ENCODE peak calls at places on chromosome 20, in seven cellular contexts. One of them, this sample, is unnamed.
A peak's percentile ranks its signal among the peaks of the same experiment; 100 is the strongest.

GRCh38 chr20:10521836-10522235 is 86.7 kb downstream of the SLX4IP start:
- DNase-seq in trophoblast cell: no peak
- DNase-seq in CD8-positive, alpha-beta memory T cell: no peak
- DNase-seq in left ventricle myocardium inferior: no peak
- DNase-seq in mammary epithelial cell: no peak
- DNase-seq in neuronal stem cell: no peak
- DNase-seq in upper lobe of left lung: no peak
- DNase-seq in this sample: no peak

GRCh38 chr20:17611540-17612286 is 41.8 kb downstream of the DSTN start:
- DNase-seq in trophoblast cell: peak; percentile 58
- DNase-seq in mammary epithelial cell: peak; percentile 70
- DNase-seq in upper lobe of left lung: no peak
- DNase-seq in CD8-positive, alpha-beta memory T cell: no peak
- DNase-seq in left ventricle myocardium inferior: no peak
- DNase-seq in neuronal stem cell: no peak
- DNase-seq in this sample: no peak

GRCh38 chr20:45905505-45906079 is 6.4 kb downstream of the PLTP start:
- DNase-seq in neuronal stem cell: no peak
- DNase-seq in trophoblast cell: peak; percentile 98
- DNase-seq in upper lobe of left lung: no peak
- DNase-seq in mammary epithelial cell: peak; percentile 92
- DNase-seq in left ventricle myocardium inferior: no peak
- DNase-seq in CD8-positive, alpha-beta memory T cell: no peak
- DNase-seq in this sample: no peak

GRCh38 chr20:14710941-14711340 is 373.5 kb upstream of the FLRT3 start:
- DNase-seq in CD8-positive, alpha-beta memory T cell: no peak
- DNase-seq in neuronal stem cell: no peak
- DNase-seq in mammary epithelial cell: peak; percentile 65
- DNase-seq in upper lobe of left lung: no peak
- DNase-seq in left ventricle myocardium inferior: no peak
- DNase-seq in trophoblast cell: peak; percentile 10
- DNase-seq in this sample: no peak

GRCh38 chr20:23399568-23400241 is 21.6 kb downstream of the NAPB start:
- DNase-seq in neuronal stem cell: no peak
- DNase-seq in trophoblast cell: peak; percentile 20
- DNase-seq in CD8-positive, alpha-beta memory T cell: no peak
- DNase-seq in mammary epithelial cell: peak; percentile 23
- DNase-seq in left ventricle myocardium inferior: no peak
- DNase-seq in upper lobe of left lung: peak; percentile 59
- DNase-seq in this sample: no peak

GRCh38 chr20:58891076-58891685 is 38.7 kb downstream of the GNAS start:
- DNase-seq in left ventricle myocardium inferior: peak; percentile 86
- DNase-seq in upper lobe of left lung: peak; percentile 82
- DNase-seq in neuronal stem cell: peak; percentile 85
- DNase-seq in mammary epithelial cell: peak; percentile 61
- DNase-seq in trophoblast cell: peak; percentile 71
- DNase-seq in CD8-positive, alpha-beta memory T cell: peak; percentile 69
- DNase-seq in this sample: peak; percentile 81

GRCh38 chr20:6381887-6382286 is 259.1 kb upstream of the FERMT1 start:
- DNase-seq in upper lobe of left lung: no peak
- DNase-seq in mammary epithelial cell: peak; percentile 8
- DNase-seq in neuronal stem cell: peak; percentile 20
- DNase-seq in trophoblast cell: peak; percentile 32
- DNase-seq in CD8-positive, alpha-beta memory T cell: no peak
- DNase-seq in left ventricle myocardium inferior: no peak
- DNase-seq in this sample: no peak

GRCh38 chr20:10642859-10643559 is 30.8 kb downstream of the JAG1 start:
- DNase-seq in upper lobe of left lung: no peak
- DNase-seq in mammary epithelial cell: no peak
- DNase-seq in trophoblast cell: no peak
- DNase-seq in CD8-positive, alpha-beta memory T cell: no peak
- DNase-seq in left ventricle myocardium inferior: no peak
- DNase-seq in neuronal stem cell: no peak
- DNase-seq in this sample: no peak

GRCh38 chr20:44187763-44188709 is 1.0 kb upstream of the JPH2 start:
- DNase-seq in neuronal stem cell: no peak
- DNase-seq in CD8-positive, alpha-beta memory T cell: no peak
- DNase-seq in left ventricle myocardium inferior: no peak
- DNase-seq in trophoblast cell: no peak
- DNase-seq in upper lobe of left lung: no peak
- DNase-seq in mammary epithelial cell: peak; percentile 27
- DNase-seq in this sample: no peak

GRCh38 chr20:869606-870005 is 36.1 kb downstream of the FAM110A start:
- DNase-seq in neuronal stem cell: no peak
- DNase-seq in mammary epithelial cell: no peak
- DNase-seq in upper lobe of left lung: no peak
- DNase-seq in CD8-positive, alpha-beta memory T cell: no peak
- DNase-seq in left ventricle myocardium inferior: no peak
- DNase-seq in trophoblast cell: no peak
- DNase-seq in this sample: no peak

GRCh38 chr20:17946572-17947473 is 21.8 kb downstream of the SNX5 start:
- DNase-seq in neuronal stem cell: no peak
- DNase-seq in trophoblast cell: no peak
- DNase-seq in mammary epithelial cell: no peak
- DNase-seq in CD8-positive, alpha-beta memory T cell: no peak
- DNase-seq in upper lobe of left lung: no peak
- DNase-seq in left ventricle myocardium inferior: no peak
- DNase-seq in this sample: no peak

GRCh38 chr20:17536944-17537444 is 5.8 kb upstream of the BFSP1 start:
- DNase-seq in trophoblast cell: peak; percentile 88
- DNase-seq in upper lobe of left lung: peak; percentile 77
- DNase-seq in mammary epithelial cell: peak; percentile 66
- DNase-seq in CD8-positive, alpha-beta memory T cell: peak; percentile 49
- DNase-seq in neuronal stem cell: peak; percentile 56
- DNase-seq in left ventricle myocardium inferior: peak; percentile 48
- DNase-seq in this sample: peak; percentile 67

GRCh38 chr20:11403711-11404110 is 514.0 kb upstream of the BTBD3 start:
- DNase-seq in CD8-positive, alpha-beta memory T cell: no peak
- DNase-seq in neuronal stem cell: no peak
- DNase-seq in upper lobe of left lung: no peak
- DNase-seq in mammary epithelial cell: no peak
- DNase-seq in trophoblast cell: no peak
- DNase-seq in left ventricle myocardium inferior: no peak
- DNase-seq in this sample: no peak

GRCh38 chr20:45318948-45319347 is 10.8 kb upstream of the MATN4 start:
- DNase-seq in left ventricle myocardium inferior: no peak
- DNase-seq in trophoblast cell: no peak
- DNase-seq in upper lobe of left lung: no peak
- DNase-seq in neuronal stem cell: no peak
- DNase-seq in CD8-positive, alpha-beta memory T cell: no peak
- DNase-seq in mammary epithelial cell: no peak
- DNase-seq in this sample: no peak

GRCh38 chr20:13261460-13262301 is 40.6 kb downstream of the ISM1 start:
- DNase-seq in left ventricle myocardium inferior: peak; percentile 44
- DNase-seq in CD8-positive, alpha-beta memory T cell: peak; percentile 31
- DNase-seq in mammary epithelial cell: peak; percentile 36
- DNase-seq in upper lobe of left lung: peak; percentile 42
- DNase-seq in trophoblast cell: peak; percentile 67
- DNase-seq in neuronal stem cell: peak; percentile 30
- DNase-seq in this sample: peak; percentile 69

GRCh38 chr20:22810030-22810429 is 225.1 kb upstream of the SSTR4 start:
- DNase-seq in neuronal stem cell: no peak
- DNase-seq in upper lobe of left lung: no peak
- DNase-seq in mammary epithelial cell: no peak
- DNase-seq in left ventricle myocardium inferior: no peak
- DNase-seq in CD8-positive, alpha-beta memory T cell: no peak
- DNase-seq in trophoblast cell: no peak
- DNase-seq in this sample: no peak

GRCh38 chr20:47982574-47983360 is 197.5 kb upstream of the SULF2 start:
- DNase-seq in left ventricle myocardium inferior: no peak
- DNase-seq in neuronal stem cell: no peak
- DNase-seq in trophoblast cell: no peak
- DNase-seq in CD8-positive, alpha-beta memory T cell: no peak
- DNase-seq in upper lobe of left lung: no peak
- DNase-seq in mammary epithelial cell: no peak
- DNase-seq in this sample: no peak

GRCh38 chr20:3461191-3461874 is 9.5 kb upstream of the ATRN start:
- DNase-seq in CD8-positive, alpha-beta memory T cell: no peak
- DNase-seq in mammary epithelial cell: no peak
- DNase-seq in left ventricle myocardium inferior: no peak
- DNase-seq in neuronal stem cell: no peak
- DNase-seq in upper lobe of left lung: no peak
- DNase-seq in trophoblast cell: no peak
- DNase-seq in this sample: no peak

DNA sequence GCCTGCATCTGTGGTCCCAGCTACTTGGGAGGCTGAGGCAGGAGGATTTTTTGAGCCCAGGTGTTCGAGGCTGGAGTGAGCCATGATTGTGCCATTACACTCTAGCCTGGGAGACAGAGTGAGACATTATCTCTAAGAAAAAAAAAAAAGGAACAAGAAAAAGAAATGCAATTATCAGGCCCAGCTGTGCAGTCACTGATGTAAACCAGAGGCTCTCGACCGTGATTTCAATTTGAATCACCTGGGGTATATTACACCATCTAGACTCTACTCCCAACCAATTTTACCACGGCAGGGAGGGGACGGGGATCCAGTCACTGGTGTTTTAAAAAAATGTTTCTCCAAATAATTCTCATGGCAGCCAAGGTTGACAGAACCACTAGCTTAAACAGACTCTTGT is 48.8 kb upstream of the NKX2-2 start:
- DNase-seq in neuronal stem cell: no peak
- DNase-seq in mammary epithelial cell: no peak
- DNase-seq in trophoblast cell: no peak
- DNase-seq in left ventricle myocardium inferior: no peak
- DNase-seq in CD8-positive, alpha-beta memory T cell: no peak
- DNase-seq in upper lobe of left lung: no peak
- DNase-seq in this sample: no peak
- H3K27me3 ChIP-seq in neuronal stem cell: no peaks in the 10 kb centered on the region
- H3K27me3 ChIP-seq in mammary epithelial cell: peaks cover 3% of the 10 kb centered on the region
- H3K27me3 ChIP-seq in trophoblast cell: no peaks in the 10 kb centered on the region
- H3K27me3 ChIP-seq in left ventricle myocardium inferior: peaks cover 95% of the 10 kb centered on the region
- H3K27me3 ChIP-seq in CD8-positive, alpha-beta memory T cell: no peaks in the 10 kb centered on the region
- H3K27me3 ChIP-seq in upper lobe of left lung: no peaks in the 10 kb centered on the region
- H3K27me3 ChIP-seq in this sample: no peaks in the 10 kb centered on the region

DNA sequence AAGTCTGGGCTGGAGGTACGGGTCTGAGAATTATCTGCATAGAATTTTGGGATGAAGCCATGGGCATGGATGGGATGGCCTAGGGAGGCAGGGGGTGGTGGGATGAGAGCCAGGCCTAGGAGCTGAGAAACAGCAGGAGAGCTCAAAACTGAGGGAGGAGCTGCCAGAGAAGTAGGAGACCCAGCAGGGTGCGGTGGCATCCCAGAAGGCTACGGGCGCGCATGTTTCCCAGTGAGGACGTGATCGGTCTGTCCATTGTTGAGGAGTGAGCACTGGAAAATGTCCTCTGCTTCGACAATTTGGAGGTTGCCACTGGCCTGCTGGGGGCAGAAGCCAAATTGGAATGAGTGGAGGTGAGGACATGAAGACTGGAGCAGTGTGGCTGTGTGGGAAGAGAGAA is 14.5 kb upstream of the MROH8 start:
- DNase-seq in upper lobe of left lung: no peak
- DNase-seq in trophoblast cell: no peak
- DNase-seq in CD8-positive, alpha-beta memory T cell: no peak
- DNase-seq in neuronal stem cell: no peak
- DNase-seq in mammary epithelial cell: no peak
- DNase-seq in left ventricle myocardium inferior: no peak
- DNase-seq in this sample: no peak
- H3K4me1 ChIP-seq in upper lobe of left lung: peaks cover 44% of the 10 kb centered on the region
- H3K4me1 ChIP-seq in trophoblast cell: peaks cover 5% of the 10 kb centered on the region
- H3K4me1 ChIP-seq in CD8-positive, alpha-beta memory T cell: peaks cover 54% of the 10 kb centered on the region
- H3K4me1 ChIP-seq in neuronal stem cell: no peaks in the 10 kb centered on the region
- H3K4me1 ChIP-seq in mammary epithelial cell: peaks cover 3% of the 10 kb centered on the region
- H3K4me1 ChIP-seq in left ventricle myocardium inferior: peaks cover 57% of the 10 kb centered on the region
- H3K4me1 ChIP-seq in this sample: peaks cover 46% of the 10 kb centered on the region

GRCh38 chr20:56627122-56628014 is 1.7 kb upstream of the TFAP2C start:
- DNase-seq in mammary epithelial cell: no peak
- DNase-seq in upper lobe of left lung: no peak
- DNase-seq in left ventricle myocardium inferior: no peak
- DNase-seq in neuronal stem cell: no peak
- DNase-seq in trophoblast cell: no peak
- DNase-seq in CD8-positive, alpha-beta memory T cell: no peak
- DNase-seq in this sample: no peak

GRCh38 chr20:56626367-56627121 is 2.6 kb upstream of the TFAP2C start:
- DNase-seq in CD8-positive, alpha-beta memory T cell: no peak
- DNase-seq in neuronal stem cell: peak; percentile 71
- DNase-seq in trophoblast cell: peak; percentile 79
- DNase-seq in left ventricle myocardium inferior: no peak
- DNase-seq in upper lobe of left lung: no peak
- DNase-seq in mammary epithelial cell: no peak
- DNase-seq in this sample: no peak

GRCh38 chr20:56628015-56628872 is 862 bp upstream of the TFAP2C start:
- DNase-seq in upper lobe of left lung: peak; percentile 28
- DNase-seq in left ventricle myocardium inferior: no peak
- DNase-seq in trophoblast cell: peak; percentile 62
- DNase-seq in CD8-positive, alpha-beta memory T cell: no peak
- DNase-seq in neuronal stem cell: no peak
- DNase-seq in mammary epithelial cell: no peak
- DNase-seq in this sample: no peak

GRCh38 chr20:56625837-56626236 is 3.3 kb upstream of the TFAP2C start:
- DNase-seq in CD8-positive, alpha-beta memory T cell: no peak
- DNase-seq in left ventricle myocardium inferior: no peak
- DNase-seq in mammary epithelial cell: no peak
- DNase-seq in trophoblast cell: no peak
- DNase-seq in upper lobe of left lung: no peak
- DNase-seq in neuronal stem cell: no peak
- DNase-seq in this sample: no peak

GRCh38 chr20:56624786-56625681 is 4.1 kb upstream of the TFAP2C start:
- DNase-seq in left ventricle myocardium inferior: no peak
- DNase-seq in mammary epithelial cell: no peak
- DNase-seq in neuronal stem cell: no peak
- DNase-seq in upper lobe of left lung: no peak
- DNase-seq in trophoblast cell: no peak
- DNase-seq in CD8-positive, alpha-beta memory T cell: no peak
- DNase-seq in this sample: no peak
- H3K27me3 ChIP-seq in left ventricle myocardium inferior: peaks cover 96% of the 10 kb centered on the region
- H3K27me3 ChIP-seq in mammary epithelial cell: peaks cover 2% of the 10 kb centered on the region
- H3K27me3 ChIP-seq in neuronal stem cell: peaks cover 47% of the 10 kb centered on the region
- H3K27me3 ChIP-seq in upper lobe of left lung: no peaks in the 10 kb centered on the region
- H3K27me3 ChIP-seq in trophoblast cell: peaks cover 5% of the 10 kb centered on the region
- H3K27me3 ChIP-seq in CD8-positive, alpha-beta memory T cell: peaks cover 15% of the 10 kb centered on the region
- H3K27me3 ChIP-seq in this sample: peaks cover 10% of the 10 kb centered on the region

DNA sequence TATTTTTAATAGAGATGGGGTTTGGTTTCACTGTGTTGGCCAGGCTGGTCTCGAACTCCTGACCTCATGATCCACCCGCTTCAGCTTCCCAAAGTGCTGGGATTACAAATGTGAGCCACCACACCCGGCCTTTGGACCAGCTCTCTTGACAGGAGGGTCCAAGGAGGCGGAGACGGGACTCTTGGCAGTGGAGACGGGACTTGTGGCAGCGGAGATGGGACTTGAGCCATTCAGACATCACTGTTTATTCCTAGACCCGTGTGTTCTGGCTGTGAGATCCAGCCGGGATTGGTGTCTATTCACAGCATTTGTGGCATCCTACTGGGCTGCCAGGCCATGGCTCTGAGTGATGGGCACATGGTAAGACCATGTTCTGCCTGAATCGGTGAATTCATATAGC is 25.6 kb downstream of the PRPF6 start:
- DNase-seq in trophoblast cell: no peak
- DNase-seq in CD8-positive, alpha-beta memory T cell: no peak
- DNase-seq in left ventricle myocardium inferior: no peak
- DNase-seq in upper lobe of left lung: no peak
- DNase-seq in neuronal stem cell: no peak
- DNase-seq in mammary epithelial cell: no peak
- DNase-seq in this sample: no peak
- H3K4me1 ChIP-seq in trophoblast cell: no peaks in the 10 kb centered on the region
- H3K4me1 ChIP-seq in CD8-positive, alpha-beta memory T cell: peaks cover 21% of the 10 kb centered on the region
- H3K4me1 ChIP-seq in left ventricle myocardium inferior: peaks cover 32% of the 10 kb centered on the region
- H3K4me1 ChIP-seq in upper lobe of left lung: peaks cover 8% of the 10 kb centered on the region
- H3K4me1 ChIP-seq in neuronal stem cell: no peaks in the 10 kb centered on the region
- H3K4me1 ChIP-seq in mammary epithelial cell: no peaks in the 10 kb centered on the region
- H3K4me1 ChIP-seq in this sample: peaks cover 23% of the 10 kb centered on the region